ENCODE peak calls at places on chromosomes 2 and 18, in five cellular contexts. Q is HT-29, Z is NCI-H1417, G is ELF-1, S is HL-60. A is an unnamed sample.

GRCh38 chr18:44543387-44543786 is 137.3 kb upstream of the SETBP1 start:
- DNase-seq in Q (no peak), Z (no peak), G (no peak), S (no peak), A (no peak)

GRCh38 chr18:24731158-24731557 is 270.7 kb downstream of the HRH4 start:
- DNase-seq in Q (no peak), Z (no peak), G (no peak), S (no peak), A (no peak)

GRCh38 chr2:197909377-197909776 is 105.0 kb downstream of the PLCL1 start:
- DNase-seq in Q (no peak), Z (no peak), G (peak; percentile 58), S (no peak), A (no peak)

GRCh38 chr2:240874715-240875227 is 6.1 kb downstream of the AGXT start:
- DNase-seq in Q (no peak), Z (no peak), G (no peak), S (no peak), A (no peak)

GRCh38 chr2:222897898-222898297 is 37.1 kb downstream of the ACSL3 start:
- DNase-seq in Q (no peak), Z (no peak), G (no peak), S (no peak), A (peak; percentile 34)

GRCh38 chr2:11810237-11810977 is 64.0 kb downstream of the LPIN1 start:
- DNase-seq in Q (no peak), Z (no peak), G (no peak), S (no peak), A (no peak)

GRCh38 chr18:21496277-21496835 is 104.1 kb downstream of the ESCO1 start:
- DNase-seq in Q (no peak), Z (peak; percentile 87), G (no peak), S (no peak), A (no peak)

GRCh38 chr2:24721470-24721869 is 71.7 kb downstream of the PTRHD1 start:
- DNase-seq in Q (no peak), Z (peak; percentile 88), G (peak; percentile 5), S (no peak), A (no peak)

GRCh38 chr2:48530033-48530804 is at the start of gene STON1:
- DNase-seq in Q (no peak), Z (no peak), G (peak; percentile 64), S (no peak), A (no peak)

GRCh38 chr2:156110890-156111289 is 221.6 kb downstream of the NR4A2 start:
- DNase-seq in Q (peak; percentile 48), Z (no peak), G (peak; percentile 39), S (peak; percentile 23), A (peak; percentile 47)

GRCh38 chr2:120586507-120587283 is 149.0 kb upstream of the GLI2 start:
- DNase-seq in Q (no peak), Z (peak; percentile 86), G (peak; percentile 50), S (no peak), A (no peak)

GRCh38 chr2:208978966-208979365 is 444.9 kb upstream of the MAP2 start:
- DNase-seq in Q (no peak), Z (no peak), G (no peak), S (no peak), A (no peak)

GRCh38 chr2:226217191-226217590 is 582.4 kb downstream of the IRS1 start:
- DNase-seq in Q (no peak), Z (no peak), G (no peak), S (no peak), A (no peak)

GRCh38 chr2:150710916-150711315 is 223.4 kb upstream of the RND3 start:
- DNase-seq in Q (no peak), Z (peak; percentile 96), G (no peak), S (no peak), A (no peak)

GRCh38 chr2:210189452-210190143 is 18.4 kb upstream of the KANSL1L start:
- DNase-seq in Q (peak; percentile 82), Z (no peak), G (no peak), S (no peak), A (peak; percentile 16)

GRCh38 chr2:211611061-211611518 is 927.5 kb downstream of the ERBB4 start:
- DNase-seq in Q (peak; percentile 62), Z (no peak), G (peak; percentile 58), S (no peak), A (peak; percentile 91)

GRCh38 chr2:8987413-8987812 is 16.1 kb downstream of the MBOAT2 start:
- DNase-seq in Q (no peak), Z (no peak), G (no peak), S (no peak), A (no peak)

GRCh38 chr18:63161728-63162195 is 157.8 kb downstream of the BCL2 start:
- DNase-seq in Q (no peak), Z (no peak), G (peak; percentile 11), S (no peak), A (peak; percentile 4)

GRCh38 chr18:63319383-63320040 is at the start of gene BCL2:
- DNase-seq in Q (peak; percentile 1), Z (peak; percentile 90), G (peak; percentile 28), S (no peak), A (peak; percentile 49)

GRCh38 chr2:106977707-106978106 is 91.7 kb upstream of the ST6GAL2 start:
- DNase-seq in Q (no peak), Z (no peak), G (no peak), S (no peak), A (no peak)

GRCh38 chr2:160431441-160431840 is 62.2 kb downstream of the RBMS1 start:
- DNase-seq in Q (no peak), Z (no peak), G (no peak), S (peak; percentile 68), A (no peak)

GRCh38 chr2:180478883-180479282 is 471.8 kb upstream of the CWC22 start:
- DNase-seq in Q (no peak), Z (no peak), G (no peak), S (no peak), A (no peak)

GRCh38 chr18:35918564-35918963 is 53.9 kb upstream of the RMP24 start:
- DNase-seq in Q (no peak), Z (no peak), G (no peak), S (no peak), A (no peak)

GRCh38 chr2:152347076-152347475 is 12.1 kb downstream of the FMNL2 start:
- DNase-seq in Q (no peak), Z (no peak), G (no peak), S (no peak), A (no peak)

GRCh38 chr2:202237787-202238233 is 587 bp downstream of the SUMO1 start:
- DNase-seq in Q (peak; percentile 62), Z (peak; percentile 72), G (peak; percentile 68), S (no peak), A (peak; percentile 26)

GRCh38 chr18:6414118-6414722 is 491 bp downstream of the L3MBTL4 start:
- DNase-seq in Q (no peak), Z (no peak), G (peak; percentile 44), S (no peak), A (peak; percentile 9)

GRCh38 chr2:68860111-68860510 is 11.1 kb downstream of the BMP10 start:
- DNase-seq in Q (no peak), Z (no peak), G (peak; percentile 13), S (no peak), A (no peak)

GRCh38 chr2:17830053-17831034 is 14.1 kb downstream of the MSGN1 start:
- DNase-seq in Q (peak; percentile 76), Z (no peak), G (peak; percentile 97), S (peak; percentile 16), A (no peak)

GRCh38 chr2:71463342-71463654 is 9.9 kb downstream of the DYSF start:
- DNase-seq in Q (no peak), Z (no peak), G (no peak), S (no peak), A (no peak)

GRCh38 chr18:11366410-11366809 is 217.0 kb upstream of the PIEZO2 start:
- DNase-seq in Q (no peak), Z (peak; percentile 6), G (no peak), S (no peak), A (no peak)

GRCh38 chr2:112465373-112465772 is 16.6 kb upstream of the TTL start:
- DNase-seq in Q (peak; percentile 7), Z (peak; percentile 2), G (peak; percentile 18), S (no peak), A (peak; percentile 27)

GRCh38 chr2:195563857-195564512 is 93.0 kb upstream of the SLC39A10 start:
- DNase-seq in Q (peak; percentile 16), Z (no peak), G (no peak), S (no peak), A (no peak)

GRCh38 chr2:72934683-72935610 is 17.6 kb downstream of the EMX1 start:
- DNase-seq in Q (peak; percentile 77), Z (peak; percentile 26), G (peak; percentile 71), S (no peak), A (peak; percentile 44)

GRCh38 chr2:191043438-191043837 is 29.5 kb upstream of the STAT1 start:
- DNase-seq in Q (no peak), Z (no peak), G (no peak), S (no peak), A (no peak)

GRCh38 chr18:60755134-60755533 is 382.6 kb upstream of the MC4R start:
- DNase-seq in Q (no peak), Z (peak; percentile 70), G (no peak), S (no peak), A (no peak)

GRCh38 chr2:195450537-195451113 is 206.4 kb upstream of the SLC39A10 start:
- DNase-seq in Q (no peak), Z (no peak), G (no peak), S (no peak), A (no peak)

GRCh38 chr2:176641436-176641835 is 372.2 kb downstream of the MTX2 start:
- DNase-seq in Q (no peak), Z (no peak), G (no peak), S (no peak), A (no peak)

GRCh38 chr2:46984642-46985476 is 69.3 kb upstream of the MCFD2 start:
- DNase-seq in Q (peak; percentile 41), Z (no peak), G (peak; percentile 52), S (peak; percentile 90), A (peak; percentile 87)

A was measured in AML-193.